ENCODE peak calls at places on chromosomes 2 and 18, in ten cellular contexts. D, S, W, O, P, X, K, C, B and I are unnamed samples.

GRCh38 chr2:127217470-127218325 is 2.4 kb downstream of the CYP27C1 start:
- DNase-seq in B (peak; percentile 74), K (no peak), W (no peak), C (no peak), X (no peak), P (no peak), O (no peak), S (no peak), D (no peak), I (no peak)

GRCh38 chr2:150679456-150680120 is 192.1 kb upstream of the RND3 start:
- DNase-seq in P (peak; percentile 70), X (no peak), O (no peak), C (no peak), S (no peak), D (no peak), W (peak; percentile 76), B (no peak), K (no peak), I (peak; percentile 46)

GRCh38 chr18:48663931-48664847 is 125.4 kb downstream of the CTIF start:
- DNase-seq in B (no peak), K (no peak), O (peak; percentile 80), C (peak; percentile 76), D (no peak), X (peak; percentile 42), S (peak; percentile 66), P (peak; percentile 58), W (peak; percentile 61), I (peak; percentile 61)

GRCh38 chr2:1893856-1894255 is 149.5 kb upstream of the PXDN start:
- DNase-seq in W (no peak), K (no peak), O (no peak), X (no peak), B (no peak), C (no peak), D (no peak), S (no peak), P (no peak), I (no peak)

GRCh38 chr2:219495531-219496122 is 3.1 kb upstream of the GMPPA start:
- DNase-seq in S (peak; percentile 64), D (peak; percentile 32), X (peak; percentile 19), C (peak; percentile 46), P (peak; percentile 67), K (no peak), B (no peak), O (peak; percentile 65), W (peak; percentile 70), I (peak; percentile 78)

GRCh38 chr18:73511751-73512525 is 635.7 kb downstream of the FBXO15 start:
- DNase-seq in S (no peak), P (peak; percentile 58), W (peak; percentile 73), K (peak; percentile 12), D (peak; percentile 23), C (no peak), O (no peak), B (no peak), X (no peak), I (peak; percentile 66)

GRCh38 chr18:41966943-41967342 is 11.9 kb downstream of the PIK3C3 start:
- DNase-seq in O (no peak), S (no peak), K (no peak), P (peak; percentile 18), B (no peak), X (no peak), C (no peak), D (no peak), W (no peak), I (no peak)

GRCh38 chr2:66240284-66240683 is 194.6 kb upstream of the MEIS1 start:
- DNase-seq in X (no peak), W (no peak), S (no peak), D (no peak), B (no peak), P (peak; percentile 26), O (no peak), K (peak; percentile 36), C (no peak), I (no peak)

DNA sequence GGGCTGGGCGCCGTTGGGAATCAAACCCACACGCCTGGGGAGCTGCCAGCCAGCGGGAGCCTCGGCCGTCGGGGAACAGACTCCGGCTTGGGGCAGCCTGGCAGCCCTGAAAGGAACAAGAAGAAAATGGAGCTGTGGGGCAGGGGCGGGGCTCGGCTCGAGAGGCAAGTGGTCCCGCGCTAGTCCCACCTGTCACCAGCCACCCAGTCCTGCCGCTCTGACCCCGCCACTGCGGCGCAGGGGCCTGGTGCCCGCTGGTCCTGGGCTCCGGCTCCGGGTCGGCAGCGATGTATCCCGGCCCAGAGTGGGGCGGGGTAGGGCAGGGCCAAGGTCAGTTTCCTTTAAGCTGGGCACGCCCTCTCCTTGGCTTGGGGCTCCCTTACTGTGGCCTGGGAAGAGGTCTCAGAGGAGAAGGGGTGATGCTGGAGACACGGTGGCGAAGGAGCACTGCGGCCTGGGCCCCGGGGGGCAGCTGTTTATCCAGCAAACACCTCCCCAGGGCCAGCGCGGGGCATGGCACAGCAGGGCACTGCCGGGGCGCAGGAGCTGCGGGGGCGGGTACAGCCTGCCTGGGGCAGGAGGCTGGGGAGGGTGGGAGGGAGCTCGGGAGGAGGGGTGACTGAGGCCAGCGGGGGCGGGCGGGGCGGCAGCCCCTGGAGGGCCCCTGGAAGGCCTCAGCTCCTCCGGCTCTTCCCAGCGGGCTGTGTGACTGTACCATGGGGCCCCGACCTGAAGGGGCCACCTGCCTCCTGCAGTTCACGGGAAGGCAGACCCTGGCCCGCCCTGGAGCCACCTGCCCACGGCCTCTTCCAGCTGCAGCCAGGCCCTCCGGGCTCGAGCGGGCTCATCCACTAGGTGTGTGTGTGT is 15.6 kb downstream of the ODC1 start:
- DNase-seq in O (peak; percentile 75), X (no peak), S (no peak), W (no peak), B (no peak), D (no peak), P (no peak), C (no peak), K (no peak), I (no peak)
- H3K4me3 ChIP-seq in O (peak overlapping the region; percentile 46), X (no peak overlapping the region), S (peak overlapping the region; percentile 35), W (no peak overlapping the region), B (peak overlapping the region; percentile 45), D (peak overlapping the region; percentile 15), P (no peak overlapping the region), C (no peak overlapping the region), K (peak overlapping the region; percentile 27), I (peak overlapping the region; percentile 34)

DNA sequence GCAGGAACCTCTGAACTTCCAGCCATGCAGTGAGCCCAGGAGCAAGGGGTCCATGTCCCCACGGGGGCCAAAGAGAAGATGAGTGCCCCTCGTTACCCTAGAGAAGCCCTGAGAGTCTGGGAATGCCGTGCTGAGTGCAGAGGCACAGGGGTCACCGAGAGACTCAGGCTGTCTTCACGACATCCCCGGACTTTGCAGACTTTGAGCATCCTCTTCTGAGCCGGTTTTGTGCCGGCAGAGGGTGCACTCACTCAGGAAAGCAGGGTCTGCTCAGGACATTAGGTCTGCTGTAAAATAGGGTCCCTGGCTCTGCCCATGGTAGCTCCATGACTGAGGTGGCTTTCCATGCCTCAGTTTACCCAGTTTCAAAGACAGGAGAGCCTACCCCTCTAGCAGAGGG is 71.0 kb downstream of the GALNT14 start:
- DNase-seq in S (no peak), D (no peak), X (no peak), K (no peak), C (no peak), B (no peak), P (no peak), W (no peak), O (no peak), I (no peak)
- TF ChIP-seq CTCF in S (no peak), D (peak; percentile 36), X (no peak), K (no peak), C (no peak), B (no peak), P (no peak), W (peak; percentile 7), O (no peak), I (no peak)

GRCh38 chr18:58894937-58895336 is 30.3 kb downstream of the ZNF532 start:
- DNase-seq in W (no peak), O (no peak), S (no peak), X (no peak), P (no peak), K (no peak), D (no peak), B (no peak), C (no peak), I (peak; percentile 17)

GRCh38 chr18:58893388-58894099 is 28.9 kb downstream of the ZNF532 start:
- DNase-seq in W (no peak), D (no peak), P (peak; percentile 41), S (no peak), C (no peak), B (no peak), O (no peak), X (no peak), K (no peak), I (peak; percentile 17)

GRCh38 chr18:58891753-58892152 is 27.1 kb downstream of the ZNF532 start:
- DNase-seq in O (no peak), B (no peak), K (no peak), X (no peak), W (no peak), D (no peak), C (no peak), S (no peak), P (no peak), I (peak; percentile 19)

GRCh38 chr18:58895385-58895784 is 30.7 kb downstream of the ZNF532 start:
- DNase-seq in K (no peak), B (no peak), S (no peak), X (no peak), C (no peak), O (no peak), W (no peak), P (no peak), D (no peak), I (no peak)

GRCh38 chr18:58892536-58892935 is 27.9 kb downstream of the ZNF532 start:
- DNase-seq in S (no peak), W (no peak), K (no peak), B (no peak), P (no peak), C (no peak), X (no peak), O (no peak), D (no peak), I (no peak)
- H3K4me3 ChIP-seq in S (no peak overlapping the region), W (no peak overlapping the region), K (no peak overlapping the region), B (no peak overlapping the region), P (no peak overlapping the region), C (no peak overlapping the region), X (no peak overlapping the region), O (no peak overlapping the region), D (no peak overlapping the region), I (no peak overlapping the region)

GRCh38 chr18:68033466-68033865 is 516.9 kb upstream of the DSEL start:
- DNase-seq in P (peak; percentile 41), O (no peak), K (no peak), D (no peak), C (no peak), S (no peak), X (no peak), W (peak; percentile 63), B (no peak), I (peak; percentile 65)
- TF ChIP-seq CTCF in P (no peak), O (no peak), K (no peak), D (no peak), C (no peak), S (no peak), X (no peak), W (no peak), B (no peak), I (no peak)

GRCh38 chr2:167550448-167550847 is 662.2 kb downstream of the XIRP2 start:
- DNase-seq in C (no peak), X (peak; percentile 36), O (no peak), W (no peak), P (peak; percentile 38), B (no peak), K (peak; percentile 3), D (no peak), S (no peak), I (peak; percentile 50)
- H3K4me3 ChIP-seq in C (no peak overlapping the region), X (no peak overlapping the region), O (no peak overlapping the region), W (no peak overlapping the region), P (no peak overlapping the region), B (no peak overlapping the region), K (no peak overlapping the region), D (no peak overlapping the region), S (no peak overlapping the region), I (no peak overlapping the region)

GRCh38 chr2:73290049-73290839 is 3.1 kb downstream of the EGR4 start:
- DNase-seq in W (peak; percentile 14), B (no peak), O (peak; percentile 30), C (no peak), P (peak; percentile 46), X (peak; percentile 56), D (no peak), K (no peak), S (peak; percentile 58), I (peak; percentile 52)
- TF ChIP-seq CTCF in W (peak; percentile 62), B (no peak), O (peak; percentile 40), C (peak; percentile 33), P (peak; percentile 74), X (peak; percentile 75), D (peak; percentile 71), K (peak; percentile 79), S (peak; percentile 74), I (peak; percentile 74)